ENCODE peak calls at places on chromosomes 3 and 15, in seven cellular contexts. O is neural crest cell, Q is NCI-H748 treated with DMSO at 0.1 percent for 48 hours, H is brain microvascular endothelial cell, W is dermis microvascular lymphatic vessel endothelial cell, T is NCI-H1092, N is cardiac septum. E is an unnamed sample.

GRCh38 chr3:60024400-60024799 is 974.6 kb upstream of the CFAP20DC start:
- DNase-seq in N (no peak), T (no peak), O (no peak), Q (no peak), W (no peak), H (no peak), E (no peak)

GRCh38 chr3:13022348-13023250 is 50.6 kb downstream of the IQSEC1 start:
- DNase-seq in N (peak), O (no peak), Q (no peak), H (peak), T (peak), W (peak), E (peak)

GRCh38 chr3:90241481-90241880 is 1134.1 kb downstream of the EPHA3 start:
- DNase-seq in T (no peak), O (no peak), Q (no peak), H (no peak), N (no peak), W (no peak), E (no peak)

GRCh38 chr3:184343200-184343876 is 5.9 kb downstream of the FAM131A start:
- DNase-seq in W (no peak), T (no peak), Q (no peak), O (no peak), H (no peak), N (no peak), E (no peak)

GRCh38 chr3:105523496-105523895 is 156.8 kb downstream of the ALCAM start:
- DNase-seq in T (no peak), O (no peak), H (no peak), Q (no peak), N (no peak), W (no peak), E (no peak)

GRCh38 chr15:63189955-63190691 is 717 bp downstream of the RAB8B start:
- DNase-seq in O (no peak), Q (no peak), T (no peak), W (peak), N (no peak), H (no peak), E (no peak)

GRCh38 chr15:89472785-89473256 is 23.6 kb downstream of the RHCG start:
- DNase-seq in Q (peak), T (no peak), N (no peak), O (peak), H (peak), W (peak), E (peak)

GRCh38 chr15:34119291-34119690 is 17.4 kb downstream of the PGBD4 start:
- DNase-seq in N (no peak), T (no peak), H (no peak), W (no peak), O (no peak), Q (no peak), E (no peak)

GRCh38 chr3:52650437-52650836 is 35.3 kb downstream of the PBRM1 start:
- DNase-seq in Q (no peak), W (no peak), T (no peak), O (no peak), N (no peak), H (peak), E (no peak)

GRCh38 chr15:47813985-47814384 is 96.7 kb downstream of the SEMA6D start:
- DNase-seq in N (no peak), W (no peak), T (no peak), O (no peak), H (no peak), Q (no peak), E (no peak)

GRCh38 chr3:54773251-54773650 is 154.6 kb downstream of the LRTM1 start:
- DNase-seq in T (peak), N (no peak), O (no peak), Q (no peak), W (no peak), H (no peak), E (no peak)

GRCh38 chr3:197428117-197428761 is 127.5 kb downstream of the BDH1 start:
- DNase-seq in N (peak), T (no peak), Q (no peak), H (no peak), W (peak), O (no peak), E (no peak)

GRCh38 chr3:76958231-76958630 is 81.7 kb upstream of the ROBO2 start:
- DNase-seq in N (no peak), H (no peak), O (no peak), T (no peak), W (no peak), Q (no peak), E (no peak)

GRCh38 chr3:13030649-13031048 is 42.6 kb downstream of the IQSEC1 start:
- DNase-seq in Q (no peak), H (no peak), N (no peak), W (no peak), T (no peak), O (no peak), E (no peak)

GRCh38 chr15:92571824-92572223 is 83.8 kb downstream of the FAM174B start:
- DNase-seq in T (no peak), Q (no peak), H (no peak), N (no peak), O (no peak), W (no peak), E (no peak)

GRCh38 chr3:119604878-119605277 is 7.2 kb downstream of the PLA1A start:
- DNase-seq in N (no peak), T (no peak), Q (no peak), W (peak), H (peak), O (no peak), E (no peak)

GRCh38 chr3:100720423-100720822 is 11.1 kb downstream of the TFG start:
- DNase-seq in Q (no peak), T (no peak), H (no peak), O (no peak), W (no peak), N (no peak), E (peak)

GRCh38 chr3:179438836-179439235 is 12.4 kb downstream of the GNB4 start:
- DNase-seq in T (no peak), O (no peak), N (no peak), H (no peak), W (no peak), Q (no peak), E (peak)

GRCh38 chr3:95271330-95271729 is 1208.5 kb downstream of the NSUN3 start:
- DNase-seq in W (no peak), H (no peak), O (no peak), T (no peak), N (no peak), Q (no peak), E (no peak)

GRCh38 chr15:57370929-57371328 is 5.4 kb upstream of the CGNL1 start:
- DNase-seq in O (no peak), H (no peak), Q (no peak), N (no peak), W (no peak), T (no peak), E (no peak)

GRCh38 chr3:136728918-136729317 is 23.3 kb downstream of the STAG1 start:
- DNase-seq in H (peak), N (no peak), Q (no peak), T (no peak), W (peak), O (no peak), E (no peak)